ENCODE peak calls at places on chromosome 1, in four cellular contexts. F, N, S and I are unnamed samples.

GRCh38 chr1:151819951-151820623 is 11.5 kb downstream of the RORC start:
- DNase-seq in F (no peak), N (peak; percentile 61), S (no peak), I (no peak)

GRCh38 chr1:208203848-208204609 is 40.2 kb downstream of the PLXNA2 start:
- DNase-seq in F (no peak), N (no peak), S (no peak), I (no peak)

GRCh38 chr1:32773018-32773763 is 44.0 kb downstream of the YARS1 start:
- DNase-seq in F (peak; percentile 84), N (peak; percentile 83), S (peak; percentile 90), I (peak; percentile 72)

GRCh38 chr1:201759194-201759814 is 69.7 kb upstream of the IPO9 start:
- DNase-seq in F (no peak), N (no peak), S (no peak), I (no peak)

GRCh38 chr1:227788279-227789041 is 27.0 kb upstream of the PRSS38 start:
- DNase-seq in F (no peak), N (peak; percentile 77), S (peak; percentile 91), I (peak; percentile 76)

GRCh38 chr1:25654109-25654660 is 37.6 kb downstream of the MAN1C1 start:
- DNase-seq in F (no peak), N (no peak), S (no peak), I (no peak)

GRCh38 chr1:180178511-180179161 is 24.0 kb downstream of the QSOX1 start:
- DNase-seq in F (peak; percentile 63), N (peak; percentile 73), S (peak; percentile 83), I (peak; percentile 50)

GRCh38 chr1:53093778-53094532 is 31.9 kb downstream of the PODN start:
- DNase-seq in F (no peak), N (no peak), S (no peak), I (no peak)